ENCODE peak calls at places on chromosomes 6 and 20, in five cellular contexts. I is stimulated activated naive CD4-positive, alpha-beta T cell; X is AG04450; T is HAP-1; Y is stimulated activated CD4-positive, alpha-beta T cell treated with anti-CD3 and anti-CD28 coated beads, Interleukin-15, amount 100 ng/mL, for 48 hours. E is an unnamed sample.

GRCh38 chr20:1391640-1392442 is 1.0 kb downstream of the FKBP1A start:
- DNase-seq in Y (no peak), I (no peak), X (no peak), T (peak), E (no peak)

GRCh38 chr6:165769884-165770283 is 106.8 kb upstream of the PDE10A start:
- DNase-seq in Y (no peak), X (no peak), I (no peak), T (no peak), E (no peak)

GRCh38 chr20:34595377-34596184 is 37.1 kb downstream of the MAP1LC3A start:
- DNase-seq in X (no peak), T (no peak), Y (no peak), I (no peak), E (no peak)

GRCh38 chr20:34791289-34792020 is 34.0 kb downstream of the NCOA6 start:
- DNase-seq in I (no peak), T (no peak), X (peak), Y (no peak), E (peak)

GRCh38 chr20:51488331-51488730 is 54.2 kb downstream of the NFATC2 start:
- DNase-seq in T (no peak), I (no peak), X (no peak), Y (no peak), E (no peak)

GRCh38 chr6:13278991-13279390 is 49.3 kb downstream of the TBC1D7 start:
- DNase-seq in X (no peak), I (no peak), T (no peak), Y (no peak), E (peak)

GRCh38 chr6:47256361-47256760 is 53.3 kb downstream of the TNFRSF21 start:
- DNase-seq in X (no peak), T (no peak), Y (no peak), I (no peak), E (no peak)

GRCh38 chr20:10783660-10784336 is 110.0 kb upstream of the JAG1 start:
- DNase-seq in I (no peak), X (no peak), Y (no peak), T (peak), E (no peak)

GRCh38 chr20:53322651-53323050 is 271.0 kb downstream of the ZNF217 start:
- DNase-seq in Y (peak), I (peak), T (no peak), X (no peak), E (no peak)

GRCh38 chr6:123016431-123017110 is 20.5 kb downstream of the CLVS2 start:
- DNase-seq in I (no peak), T (no peak), X (no peak), Y (no peak), E (no peak)

GRCh38 chr6:159098636-159099106 is 53.9 kb upstream of the TAGAP start:
- DNase-seq in Y (peak), I (peak), T (no peak), X (no peak), E (no peak)

GRCh38 chr20:14896569-14896968 is 559.2 kb upstream of the FLRT3 start:
- DNase-seq in I (no peak), T (no peak), Y (no peak), X (no peak), E (no peak)

GRCh38 chr6:5569491-5569890 is 308.2 kb downstream of the FARS2 start:
- DNase-seq in X (no peak), I (no peak), T (no peak), Y (no peak), E (no peak)

GRCh38 chr6:43052842-43053544 is 658 bp downstream of the CUL7 start:
- DNase-seq in X (no peak), Y (no peak), I (no peak), T (peak), E (no peak)

GRCh38 chr6:90393232-90393884 is 96.7 kb upstream of the BACH2 start:
- DNase-seq in X (peak), Y (peak), T (peak), I (peak), E (no peak)

GRCh38 chr6:401239-401993 is 9.9 kb downstream of the IRF4 start:
- DNase-seq in T (no peak), X (no peak), I (no peak), Y (no peak), E (no peak)

GRCh38 chr20:37534401-37535157 is 6.9 kb upstream of the BLCAP start:
- DNase-seq in Y (no peak), T (peak), I (peak), X (no peak), E (no peak)

GRCh38 chr20:37072293-37073196 is 23.3 kb downstream of the RBL1 start:
- DNase-seq in Y (no peak), T (no peak), I (no peak), X (no peak), E (no peak)

GRCh38 chr6:1479601-1480236 is 90.3 kb downstream of the FOXF2 start:
- DNase-seq in I (no peak), T (no peak), Y (no peak), X (no peak), E (no peak)

GRCh38 chr20:36644032-36644712 is 1.8 kb downstream of the SLA2 start:
- DNase-seq in Y (peak), T (no peak), X (no peak), I (peak), E (no peak)

GRCh38 chr6:42404494-42404893 is 47.2 kb downstream of the TRERF1 start:
- DNase-seq in I (no peak), X (no peak), T (peak), Y (peak), E (no peak)

E was measured in AG04449.